ENCODE peak calls at places on chromosomes 12 and 14, in eight cellular contexts. Y, P, W, V, M, T, G and R are unnamed samples.
A peak's percentile ranks its signal among the peaks of the same experiment; 100 is the strongest.

GRCh38 chr14:32933943-32934890 is 4.5 kb upstream of the NPAS3 start:
- DNase-seq in Y (peak; percentile 58), W (peak; percentile 75), P (peak; percentile 86), G (peak; percentile 25), M (peak; percentile 64), T (no peak), V (no peak), R (no peak)

GRCh38 chr12:27785882-27786570 is 6.0 kb upstream of the MANSC4 start:
- DNase-seq in T (no peak), G (no peak), M (peak; percentile 89), W (no peak), P (peak; percentile 82), Y (peak; percentile 71), V (no peak), R (peak; percentile 56)

GRCh38 chr12:115230576-115230975 is 546.6 kb upstream of the TBX3 start:
- DNase-seq in T (no peak), V (no peak), W (no peak), P (no peak), M (peak; percentile 23), Y (no peak), G (no peak), R (no peak)

GRCh38 chr14:31251028-31251958 is 43.7 kb upstream of the HECTD1 start:
- DNase-seq in V (no peak), M (no peak), T (no peak), Y (no peak), W (no peak), G (no peak), P (no peak), R (no peak)

GRCh38 chr12:70733385-70733784 is 96.2 kb upstream of the PTPRB start:
- DNase-seq in M (peak; percentile 73), T (no peak), G (no peak), P (peak; percentile 85), Y (peak; percentile 79), W (no peak), V (peak; percentile 8), R (peak; percentile 41)

GRCh38 chr12:73125148-73125547 is 853.0 kb downstream of the TRHDE start:
- DNase-seq in T (no peak), W (no peak), Y (no peak), P (no peak), V (no peak), G (no peak), M (no peak), R (no peak)

GRCh38 chr12:38384816-38385491 is 68.4 kb downstream of the ALG10B start:
- DNase-seq in T (no peak), G (no peak), Y (no peak), P (no peak), W (no peak), M (no peak), V (no peak), R (no peak)

GRCh38 chr14:101625336-101626097 is 64.2 kb downstream of the DIO3 start:
- DNase-seq in P (no peak), M (no peak), V (no peak), Y (no peak), T (no peak), W (no peak), G (no peak), R (no peak)

GRCh38 chr12:53224268-53224896 is 7.6 kb downstream of the RARG start:
- DNase-seq in P (peak; percentile 84), T (no peak), Y (peak; percentile 59), V (no peak), M (peak; percentile 36), W (no peak), G (no peak), R (no peak)

GRCh38 chr14:95398630-95399547 is 79.2 kb upstream of the CLMN start:
- DNase-seq in M (no peak), P (no peak), G (no peak), Y (no peak), T (no peak), V (no peak), W (no peak), R (no peak)

GRCh38 chr14:20428010-20428365 is 8.0 kb downstream of the KLHL33 start:
- DNase-seq in T (no peak), G (no peak), Y (no peak), P (no peak), V (no peak), W (no peak), M (no peak), R (no peak)

GRCh38 chr12:107317751-107318553 is 224.6 kb upstream of the CRY1 start:
- DNase-seq in G (no peak), M (peak; percentile 72), P (peak; percentile 98), T (peak; percentile 41), W (peak; percentile 73), V (peak; percentile 87), Y (peak; percentile 93), R (peak; percentile 70)

GRCh38 chr14:106010783-106011182 is 484.4 kb downstream of the TMEM121 start:
- DNase-seq in V (no peak), T (no peak), W (no peak), Y (no peak), M (no peak), P (no peak), G (no peak), R (no peak)

GRCh38 chr12:31471823-31472222 is 119.1 kb downstream of the DENND5B start:
- DNase-seq in T (no peak), G (no peak), W (no peak), Y (no peak), V (no peak), M (no peak), P (no peak), R (no peak)

GRCh38 chr14:90983560-90983959 is 76.9 kb downstream of the RPS6KA5 start:
- DNase-seq in P (no peak), M (no peak), W (no peak), G (no peak), T (no peak), Y (no peak), V (no peak), R (no peak)

GRCh38 chr12:126936181-126936851 is 1330.7 kb upstream of the TMEM132C start:
- DNase-seq in W (peak; percentile 90), P (no peak), V (no peak), G (no peak), M (no peak), Y (peak; percentile 15), T (no peak), R (no peak)

GRCh38 chr12:45654002-45654401 is 75.5 kb upstream of the ARID2 start:
- DNase-seq in Y (no peak), W (no peak), G (no peak), V (no peak), M (no peak), P (no peak), T (no peak), R (no peak)

DNA sequence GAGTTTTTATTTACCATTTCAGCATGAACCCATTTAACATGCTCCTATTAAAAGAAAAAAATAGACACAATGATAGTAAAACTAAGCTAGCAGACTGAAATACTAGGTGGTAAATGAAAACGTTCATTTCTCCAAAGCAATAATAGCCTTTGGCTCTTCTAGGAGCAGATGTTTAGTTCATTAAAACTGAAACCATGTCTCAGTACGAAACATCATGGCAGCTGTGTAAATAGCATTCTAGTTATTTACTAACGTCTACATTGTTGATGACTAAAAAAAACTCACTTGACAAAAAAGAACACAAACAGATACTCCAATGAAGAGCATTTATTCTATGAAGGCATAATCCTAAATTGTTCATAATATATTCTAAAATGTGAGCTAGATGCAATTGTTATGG is 17.9 kb downstream of the RECQL start:
- DNase-seq in Y (no peak), V (no peak), T (no peak), M (no peak), G (no peak), P (no peak), W (no peak), R (no peak)
- H3K4me3 ChIP-seq in Y (no peak overlapping the region), V (no peak overlapping the region), T (no peak overlapping the region), M (no peak overlapping the region), G (no peak overlapping the region), P (no peak overlapping the region), W (no peak overlapping the region), R (no peak overlapping the region)

GRCh38 chr12:87671757-87672156 is 357.4 kb downstream of the C12orf50 start:
- DNase-seq in V (no peak), P (no peak), T (peak; percentile 9), G (no peak), W (no peak), Y (no peak), M (no peak), R (no peak)
- H3K4me3 ChIP-seq in V (no peak overlapping the region), P (no peak overlapping the region), T (no peak overlapping the region), G (no peak overlapping the region), W (no peak overlapping the region), Y (no peak overlapping the region), M (no peak overlapping the region), R (no peak overlapping the region)

GRCh38 chr12:1530592-1531159 is 63.7 kb downstream of the FBXL14 start:
- DNase-seq in Y (peak; percentile 40), V (no peak), M (no peak), G (no peak), W (peak; percentile 4), T (no peak), P (peak; percentile 83), R (no peak)

GRCh38 chr12:1528791-1529190 is 65.6 kb downstream of the FBXL14 start:
- DNase-seq in T (no peak), M (no peak), P (no peak), W (peak; percentile 23), V (no peak), Y (no peak), G (no peak), R (no peak)

GRCh38 chr12:1527789-1528188 is 66.6 kb downstream of the FBXL14 start:
- DNase-seq in Y (peak; percentile 98), W (peak; percentile 9), T (peak; percentile 83), V (no peak), P (peak; percentile 98), G (no peak), M (peak; percentile 76), R (peak; percentile 76)

GRCh38 chr12:1529862-1530591 is 64.4 kb downstream of the FBXL14 start:
- DNase-seq in T (no peak), M (peak; percentile 20), W (peak; percentile 27), G (no peak), V (no peak), P (peak; percentile 95), Y (peak; percentile 72), R (no peak)

GRCh38 chr12:1529228-1529861 is 65.0 kb downstream of the FBXL14 start:
- DNase-seq in T (no peak), M (no peak), Y (peak; percentile 50), W (peak; percentile 22), V (no peak), P (no peak), G (no peak), R (no peak)
- H3K4me3 ChIP-seq in T (peak overlapping the region; percentile 67), M (peak overlapping the region; percentile 80), Y (peak overlapping the region; percentile 72), W (peak overlapping the region; percentile 23), V (no peak overlapping the region), P (peak overlapping the region; percentile 73), G (peak overlapping the region; percentile 49), R (peak overlapping the region; percentile 72)

DNA sequence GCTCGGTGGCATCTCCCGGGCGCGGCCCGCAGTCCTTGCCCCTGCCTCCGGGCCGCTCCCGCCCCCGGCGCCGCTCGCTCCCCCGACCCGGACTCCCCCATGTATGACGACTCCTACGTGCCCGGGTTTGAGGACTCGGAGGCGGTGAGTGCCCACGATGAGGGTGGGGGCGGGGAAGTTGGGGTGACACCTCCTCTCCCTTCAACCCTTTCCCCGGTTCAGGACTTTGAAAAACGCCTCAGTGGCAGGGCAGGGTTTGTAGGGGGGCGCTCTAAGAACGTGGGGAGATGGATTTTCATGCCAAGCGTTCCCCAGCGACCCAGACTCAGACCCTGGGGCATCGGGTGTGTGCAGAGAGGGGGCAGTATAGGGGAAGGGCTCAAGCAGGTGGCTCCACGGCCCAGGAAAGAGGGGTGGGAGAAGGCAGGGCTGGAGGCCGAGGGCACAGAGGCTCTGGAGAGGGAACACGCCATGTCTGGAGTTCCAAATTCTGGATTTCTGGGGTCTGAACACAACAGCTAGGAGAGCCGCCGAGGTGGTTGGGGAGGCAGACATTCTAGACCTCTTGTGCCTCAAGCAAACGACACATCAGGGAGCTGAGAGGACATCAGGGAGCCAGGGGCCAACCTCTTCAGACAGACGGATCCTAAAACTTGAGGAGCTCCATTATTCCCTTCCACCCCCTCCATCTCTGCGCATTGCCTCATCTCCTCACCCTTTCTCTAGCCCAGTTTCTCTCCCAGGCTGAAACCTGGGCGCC is 715 bp downstream of the CACNB3 start:
- DNase-seq in G (peak; percentile 52), M (peak; percentile 17), P (peak; percentile 65), Y (peak; percentile 43), W (no peak), V (peak; percentile 31), T (no peak), R (no peak)
- H3K4me3 ChIP-seq in G (peak overlapping the region; percentile 74), M (peak overlapping the region; percentile 79), P (peak overlapping the region; percentile 79), Y (peak overlapping the region; percentile 95), W (peak overlapping the region; percentile 67), V (peak overlapping the region; percentile 48), T (peak overlapping the region; percentile 70), R (peak overlapping the region; percentile 65)